ENCODE peak calls at places on chromosome 1, in nine cellular contexts. L, C, J, A, Q, E, W, N and X are unnamed samples. For H3K4me1 and H3K27me3, the result is how much of the 10 kb centered on the place peaks cover.

GRCh38 chr1:231188072-231188471 is 26.2 kb downstream of the TRIM67 start:
- DNase-seq in L (no peak), C (no peak), J (no peak), A (no peak), Q (no peak), E (no peak), W (no peak), N (no peak), X (no peak)

GRCh38 chr1:226985839-226986463 is 45.9 kb downstream of the COQ8A start:
- DNase-seq in L (no peak), C (no peak), J (no peak), A (peak), Q (no peak), E (no peak), W (peak), N (no peak), X (no peak)

GRCh38 chr1:243977104-243977503 is 74.0 kb upstream of the ZBTB18 start:
- DNase-seq in L (no peak), C (no peak), J (no peak), A (no peak), Q (no peak), E (no peak), W (no peak), N (no peak), X (no peak)

GRCh38 chr1:21289700-21290545 is at the start of gene ECE1:
- DNase-seq in L (no peak), C (peak), J (peak), A (peak), Q (peak), E (peak), W (peak), N (peak), X (peak)

GRCh38 chr1:155134322-155134721 is 1.3 kb upstream of the SLC50A1 start:
- DNase-seq in L (no peak), C (no peak), J (no peak), A (no peak), Q (no peak), E (peak), W (no peak), N (no peak), X (no peak)

GRCh38 chr1:44696789-44697188 is 22.3 kb downstream of the ARMH1 start:
- DNase-seq in L (no peak), C (no peak), J (no peak), A (no peak), Q (no peak), E (no peak), W (no peak), N (no peak), X (no peak)

GRCh38 chr1:243742814-243743213 is 107.2 kb downstream of the AKT3 start:
- DNase-seq in L (no peak), C (no peak), J (no peak), A (no peak), Q (no peak), E (peak), W (no peak), N (no peak), X (no peak)

GRCh38 chr1:38266197-38266520 is 219.6 kb upstream of the POU3F1 start:
- DNase-seq in L (no peak), C (no peak), J (no peak), A (no peak), Q (peak), E (peak), W (no peak), N (no peak), X (no peak)

GRCh38 chr1:117842408-117843170 is 86.8 kb downstream of the GDAP2 start:
- DNase-seq in L (no peak), C (no peak), J (no peak), A (no peak), Q (no peak), E (peak), W (no peak), N (no peak), X (peak)

GRCh38 chr1:61322008-61322744 is 239.8 kb downstream of the NFIA start:
- DNase-seq in L (no peak), C (no peak), J (no peak), A (no peak), Q (no peak), E (peak), W (no peak), N (no peak), X (no peak)

GRCh38 chr1:153525088-153525713 is 10.6 kb downstream of the S100A6 start:
- DNase-seq in L (peak), C (no peak), J (peak), A (no peak), Q (no peak), E (no peak), W (no peak), N (no peak), X (peak)

GRCh38 chr1:183272390-183272801 is 86.3 kb downstream of the LAMC2 start:
- DNase-seq in L (no peak), C (no peak), J (no peak), A (no peak), Q (no peak), E (peak), W (no peak), N (no peak), X (no peak)

GRCh38 chr1:208192989-208193388 is 51.2 kb downstream of the PLXNA2 start:
- DNase-seq in L (no peak), C (no peak), J (no peak), A (no peak), Q (no peak), E (no peak), W (no peak), N (no peak), X (no peak)

GRCh38 chr1:152436593-152437338 is 22.7 kb upstream of the CRNN start:
- DNase-seq in L (peak), C (no peak), J (no peak), A (no peak), Q (no peak), E (peak), W (no peak), N (no peak), X (no peak)

GRCh38 chr1:181090653-181091126 is 2.2 kb downstream of the IER5 start:
- DNase-seq in L (no peak), C (no peak), J (no peak), A (no peak), Q (no peak), E (peak), W (no peak), N (no peak), X (no peak)

GRCh38 chr1:221598122-221598521 is 143.8 kb downstream of the DUSP10 start:
- DNase-seq in L (no peak), C (no peak), J (no peak), A (no peak), Q (no peak), E (no peak), W (no peak), N (no peak), X (no peak)

DNA sequence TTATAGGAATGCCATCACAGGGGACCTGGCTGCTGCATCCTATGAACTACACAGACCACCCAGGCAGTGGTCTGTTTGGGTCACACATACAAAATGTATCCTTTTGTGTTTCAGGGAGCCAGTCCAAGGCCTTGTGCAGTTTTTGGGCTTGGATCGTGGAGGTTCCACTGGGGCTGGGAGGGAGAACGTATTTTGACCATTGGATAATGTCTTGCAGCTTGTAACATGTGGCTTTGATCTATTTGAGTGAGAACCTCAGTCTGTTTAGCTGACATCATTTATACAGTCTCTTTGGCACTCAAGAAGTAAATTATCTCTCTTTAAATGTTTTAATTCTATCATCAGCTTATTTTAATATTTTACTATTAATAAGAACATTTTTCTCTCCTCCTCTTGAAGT is 147.3 kb downstream of the DUSP10 start:
- DNase-seq in L (no peak), C (no peak), J (no peak), A (no peak), Q (no peak), E (no peak), W (no peak), N (no peak), X (no peak)
- H3K4me1 ChIP-seq in L (under half), C (under half), J (under half), A (under half), Q (under half), E (under half), W (under half), N (under half), X (under half)

DNA sequence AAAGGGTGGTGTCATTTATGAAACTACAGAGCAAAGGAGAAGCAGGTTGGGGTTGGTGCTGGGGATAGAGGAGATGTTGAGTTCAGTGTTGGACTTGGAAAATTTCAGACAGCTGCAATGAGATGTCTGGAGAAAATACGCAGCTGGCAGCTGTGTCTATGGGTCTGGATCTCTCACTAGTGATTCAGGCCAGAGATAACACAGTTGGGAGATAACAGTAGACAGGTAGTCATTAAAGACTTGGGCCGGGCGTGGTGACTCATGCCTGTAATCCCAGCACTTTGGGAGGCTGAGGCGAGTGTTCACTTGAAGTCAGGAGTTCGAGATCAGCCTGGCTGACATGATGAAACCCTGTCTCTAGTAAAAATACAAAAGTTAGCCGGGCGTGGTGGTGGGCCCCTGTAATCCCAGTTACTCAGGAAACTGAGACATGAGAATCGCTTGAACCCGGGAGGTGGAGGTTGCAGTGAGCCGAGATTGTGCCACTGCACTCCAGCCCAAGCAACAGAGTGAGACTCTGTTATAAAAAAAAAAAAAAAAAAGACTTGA is 2.5 kb upstream of the TFAP2E start:
- DNase-seq in L (no peak), C (no peak), J (no peak), A (no peak), Q (no peak), E (no peak), W (no peak), N (no peak), X (peak)
- H3K27me3 ChIP-seq in L (under half), C (under half), J (under half), A (under half), Q (under half), E (under half), W (under half), N (under half), X (under half)

DNA sequence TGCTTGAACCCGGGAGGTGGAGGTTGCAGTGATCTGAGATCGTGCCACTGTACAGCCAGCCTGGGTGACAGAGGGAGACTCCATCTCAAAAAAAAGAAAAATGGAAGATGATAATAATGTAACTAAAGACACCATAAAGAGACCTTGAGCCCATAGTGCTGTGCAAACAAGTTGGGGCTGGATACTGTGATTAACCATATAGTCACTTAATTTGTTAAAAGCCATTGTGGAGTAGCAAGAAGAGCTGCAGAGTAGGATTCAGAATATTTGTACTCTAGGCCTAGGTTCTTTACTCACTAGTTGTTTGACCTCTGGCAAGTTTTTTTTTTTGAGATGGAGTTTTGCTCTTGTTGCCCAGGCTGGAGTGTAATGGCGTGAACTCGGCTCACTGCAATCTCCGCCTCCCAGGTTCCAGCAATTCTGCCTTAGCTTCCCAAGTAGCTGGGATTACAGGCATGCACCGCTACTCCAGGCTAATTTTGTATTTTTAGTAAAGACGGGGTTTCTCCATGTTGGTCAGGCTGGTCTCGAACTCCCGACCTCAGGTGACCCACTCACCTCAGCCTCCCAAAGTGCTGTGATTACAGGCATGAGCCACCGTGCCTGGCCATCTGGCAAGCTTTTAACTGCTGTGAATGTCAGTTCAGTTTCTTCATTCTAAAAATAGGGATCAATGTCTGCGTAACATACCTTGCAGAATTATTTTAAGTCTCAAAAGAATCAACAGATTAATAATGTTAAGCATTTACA is 12.8 kb downstream of the CAP1 start:
- DNase-seq in L (no peak), C (no peak), J (no peak), A (no peak), Q (no peak), E (no peak), W (no peak), N (no peak), X (no peak)
- H3K4me1 ChIP-seq in L (half or more), C (half or more), J (under half), A (under half), Q (under half), E (under half), W (under half), N (under half), X (under half)

DNA sequence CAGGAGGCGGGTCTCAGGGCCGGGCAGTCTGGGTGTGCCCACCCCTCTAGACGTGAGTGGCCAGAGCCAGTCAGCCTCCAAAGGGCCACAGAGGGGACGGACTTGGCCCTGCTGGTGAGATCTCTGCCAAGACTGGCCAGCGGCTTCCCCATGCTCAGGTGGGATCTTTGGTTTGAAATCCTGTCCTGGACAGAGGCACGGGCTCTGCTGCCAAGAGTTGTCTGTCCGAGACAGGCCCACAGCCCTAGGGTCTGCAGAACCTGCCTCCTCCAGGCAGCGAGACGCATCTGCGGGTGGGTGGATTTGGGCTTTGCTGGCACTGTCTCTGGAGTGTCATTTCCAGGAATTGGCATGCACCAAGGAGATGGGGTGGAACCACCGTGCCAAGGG is 44.3 kb upstream of the CCDC27 start:
- DNase-seq in L (no peak), C (no peak), J (no peak), A (no peak), Q (no peak), E (no peak), W (no peak), N (no peak), X (no peak)
- H3K27me3 ChIP-seq in L (under half), C (under half), J (under half), A (under half), Q (under half), E (under half), W (under half), N (under half), X (under half)

DNA sequence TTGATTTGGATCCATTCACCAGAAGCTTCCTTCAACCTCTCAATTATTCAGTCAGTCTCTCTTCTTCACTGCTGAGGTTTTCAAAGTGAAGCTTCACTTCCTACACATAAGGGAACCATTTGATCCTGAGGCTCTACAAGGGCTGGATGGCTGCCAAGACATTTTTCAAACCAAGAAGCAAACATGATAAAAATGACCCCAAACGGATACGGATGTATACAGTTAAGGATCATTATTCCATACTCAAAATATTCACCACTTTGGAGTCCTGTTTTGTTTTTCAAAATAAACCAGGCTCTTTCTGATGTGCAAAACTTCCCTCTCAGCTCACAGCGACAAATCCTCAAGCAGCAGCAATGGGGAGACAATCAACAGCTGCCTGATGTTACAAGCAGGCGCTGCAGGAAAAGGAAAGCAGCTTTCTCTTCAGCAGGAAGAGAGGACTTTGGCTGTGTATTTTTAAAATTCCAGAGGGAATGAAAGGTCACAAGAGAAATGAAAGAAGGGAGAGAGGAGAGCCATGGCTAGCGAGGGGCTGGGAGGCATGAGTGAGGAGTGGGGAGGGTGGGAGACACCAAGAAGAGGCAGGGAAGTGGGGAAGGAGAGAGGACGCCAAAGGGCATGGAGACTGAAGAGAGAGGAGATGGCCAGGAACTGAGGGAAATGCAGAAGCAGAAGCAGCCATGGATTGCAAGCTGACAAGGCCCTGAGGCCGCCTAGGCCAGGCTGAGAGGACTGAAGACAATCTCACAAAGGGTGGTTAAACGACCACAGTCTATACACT is 145.4 kb downstream of the SLC45A1 start:
- DNase-seq in L (no peak), C (no peak), J (no peak), A (no peak), Q (peak), E (peak), W (peak), N (peak), X (peak)
- H3K4me1 ChIP-seq in L (half or more), C (half or more), J (under half), A (under half), Q (under half), E (under half), W (under half), N (under half), X (under half)